ENCODE peak calls at places on chromosomes 6 and 20, in ten cellular contexts. V, D, U, A, Z, G, H, F, P and K are unnamed samples.

GRCh38 chr20:32526125-32526524 is 59.0 kb downstream of the NOL4L start:
- DNase-seq in V (no peak), H (no peak), U (no peak), G (no peak), Z (no peak), F (no peak), A (no peak), P (peak; percentile 42), D (peak; percentile 33), K (no peak)

GRCh38 chr6:133895573-133896343 is 6.8 kb downstream of the TCF21 start:
- DNase-seq in U (no peak), A (no peak), V (no peak), P (no peak), H (no peak), Z (no peak), D (no peak), F (peak; percentile 52), G (peak; percentile 73), K (no peak)

GRCh38 chr6:127587875-127588274 is 10.9 kb downstream of the C6orf58 start:
- DNase-seq in F (no peak), A (no peak), P (no peak), Z (no peak), H (no peak), D (no peak), G (no peak), V (no peak), U (no peak), K (no peak)

GRCh38 chr20:44805335-44805734 is 5.0 kb downstream of the RIMS4 start:
- DNase-seq in U (no peak), D (no peak), V (no peak), G (no peak), P (no peak), F (no peak), A (no peak), H (no peak), Z (no peak), K (no peak)

GRCh38 chr6:139151425-139152087 is 16.7 kb downstream of the HECA start:
- DNase-seq in G (no peak), F (no peak), D (no peak), H (no peak), V (no peak), Z (no peak), U (no peak), P (no peak), A (no peak), K (no peak)

GRCh38 chr6:159984268-159984786 is 15.4 kb downstream of the IGF2R start:
- DNase-seq in D (no peak), H (no peak), U (no peak), A (no peak), G (no peak), Z (peak; percentile 93), F (no peak), V (no peak), P (no peak), K (peak; percentile 48)

GRCh38 chr6:169046483-169047192 is 207.0 kb downstream of the THBS2 start:
- DNase-seq in G (no peak), Z (peak; percentile 56), V (no peak), A (no peak), F (no peak), U (no peak), D (no peak), H (no peak), P (no peak), K (no peak)

GRCh38 chr20:35432430-35432735 is 5.6 kb downstream of the GDF5 start:
- DNase-seq in Z (no peak), A (no peak), G (no peak), F (no peak), V (no peak), H (no peak), U (no peak), P (no peak), D (no peak), K (no peak)

GRCh38 chr6:84568971-84569370 is 195.4 kb downstream of the TBX18 start:
- DNase-seq in V (no peak), H (no peak), G (no peak), U (no peak), F (no peak), Z (peak; percentile 7), D (no peak), A (peak; percentile 64), P (no peak), K (no peak)

GRCh38 chr20:55333798-55334197 is 671.5 kb downstream of the CBLN4 start:
- DNase-seq in H (no peak), G (no peak), F (no peak), U (no peak), D (no peak), P (no peak), Z (no peak), A (no peak), V (no peak), K (no peak)

GRCh38 chr6:138795809-138796469 is at the start of gene ECT2L:
- DNase-seq in U (peak; percentile 83), H (peak; percentile 29), D (peak; percentile 86), Z (no peak), G (peak; percentile 82), V (peak; percentile 60), P (no peak), F (peak; percentile 84), A (peak; percentile 35), K (peak; percentile 44)

GRCh38 chr6:18308070-18308735 is 43.9 kb upstream of the DEK start:
- DNase-seq in G (no peak), P (no peak), U (no peak), V (no peak), F (no peak), H (no peak), D (no peak), Z (peak; percentile 89), A (no peak), K (no peak)

GRCh38 chr20:47664068-47664437 is 121.2 kb downstream of the SULF2 start:
- DNase-seq in D (no peak), V (no peak), H (no peak), G (no peak), P (no peak), A (no peak), F (no peak), U (peak; percentile 24), Z (no peak), K (no peak)
- TF ChIP-seq POLR2A in D (no peak), V (no peak), H (no peak), G (no peak), P (no peak), A (no peak), F (no peak), U (no peak), Z (no peak), K (no peak)

GRCh38 chr6:89214197-89214596 is 3.0 kb downstream of the GABRR1 start:
- DNase-seq in U (no peak), D (no peak), A (no peak), V (no peak), G (no peak), F (no peak), H (no peak), P (no peak), Z (no peak), K (no peak)
- H3K27ac ChIP-seq in U (no peak overlapping the region), D (no peak overlapping the region), A (no peak overlapping the region), V (no peak overlapping the region), G (no peak overlapping the region), F (no peak overlapping the region), H (no peak overlapping the region), P (no peak overlapping the region), Z (no peak overlapping the region), K (no peak overlapping the region)

DNA sequence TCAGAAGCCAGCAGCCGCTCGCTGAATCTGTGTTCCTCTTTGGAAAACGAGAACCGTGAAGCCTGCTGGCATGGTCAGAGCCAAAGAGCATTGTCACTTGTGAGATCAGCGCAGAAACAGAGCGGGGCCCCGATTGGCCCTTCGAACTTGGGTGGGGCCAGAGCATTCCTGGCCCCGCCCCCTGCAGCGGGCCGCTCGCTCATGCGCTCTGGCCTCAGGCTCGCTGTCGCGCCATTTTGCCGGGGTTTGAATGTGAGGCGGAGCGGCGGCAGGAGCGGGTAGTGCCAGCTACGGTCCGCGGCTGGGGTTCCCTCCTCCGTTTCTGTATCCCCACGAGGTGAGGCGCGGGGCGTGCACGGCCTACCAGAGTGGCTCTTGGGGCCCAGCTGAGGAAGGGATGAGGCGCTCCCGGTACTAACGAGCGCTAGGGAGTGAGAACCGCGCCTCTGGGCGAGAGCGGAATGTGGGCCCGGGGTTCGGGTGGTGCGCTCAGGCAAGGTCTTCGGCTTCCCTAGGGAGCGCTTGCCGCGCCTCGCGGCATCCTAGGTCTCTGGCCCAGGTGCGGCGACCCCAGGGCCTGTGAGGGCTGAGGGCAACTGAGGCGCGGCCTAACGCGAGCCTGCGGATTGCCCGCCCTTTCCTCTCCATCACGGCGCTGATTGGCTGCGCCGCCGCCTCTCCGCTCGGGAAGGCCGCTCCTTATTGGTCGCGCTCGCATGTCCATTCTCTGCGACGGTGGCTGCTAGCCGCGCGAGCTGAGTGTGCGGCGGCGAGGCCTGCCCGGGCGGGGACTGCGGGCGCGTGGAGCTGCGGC is at the start of gene CSE1L:
- DNase-seq in F (peak; percentile 95), H (peak; percentile 86), U (peak; percentile 96), Z (peak; percentile 94), V (peak; percentile 95), P (peak; percentile 76), G (peak; percentile 98), D (peak; percentile 99), A (peak; percentile 95), K (peak; percentile 97)
- TF ChIP-seq CTCF in F (no peak), H (no peak), U (peak; percentile 20), Z (no peak), V (peak; percentile 50), P (no peak), G (no peak), D (peak; percentile 66), A (no peak), K (peak; percentile 86)

GRCh38 chr20:64063389-64064144 is 569 bp downstream of the TCEA2 start:
- DNase-seq in Z (no peak), U (peak; percentile 30), A (no peak), H (no peak), D (no peak), G (no peak), V (no peak), P (no peak), F (no peak), K (peak; percentile 85)
- TF ChIP-seq POLR2A in Z (no peak), U (no peak), A (no peak), H (no peak), D (no peak), G (no peak), V (no peak), P (no peak), F (no peak), K (no peak)

GRCh38 chr20:6698056-6698455 is 69.4 kb upstream of the BMP2 start:
- DNase-seq in A (no peak), Z (no peak), U (no peak), F (no peak), V (peak; percentile 36), G (no peak), H (no peak), P (no peak), D (no peak), K (no peak)
- H3K27ac ChIP-seq in A (no peak overlapping the region), Z (no peak overlapping the region), U (no peak overlapping the region), F (no peak overlapping the region), V (no peak overlapping the region), G (no peak overlapping the region), H (no peak overlapping the region), P (no peak overlapping the region), D (no peak overlapping the region), K (no peak overlapping the region)